ENCODE peak calls at places on chromosomes 16 and 17, in five cellular contexts. G, M, L, D and I are unnamed samples.

GRCh38 chr16:69440236-69440635 is 15.8 kb downstream of the CYB5B start:
- DNase-seq in D (no peak), M (no peak), G (no peak), L (no peak), I (no peak)

GRCh38 chr16:79369796-79370195 is 230.7 kb downstream of the MAF start:
- DNase-seq in G (no peak), M (no peak), L (no peak), D (no peak), I (no peak)

GRCh38 chr17:42062673-42063072 is 12.3 kb upstream of the C17orf113 start:
- DNase-seq in G (no peak), M (no peak), D (no peak), L (no peak), I (no peak)

GRCh38 chr17:75594499-75595283 is 7.1 kb downstream of the MYO15B start:
- DNase-seq in L (peak), M (no peak), D (no peak), G (no peak), I (no peak)

GRCh38 chr16:81462683-81463082 is 18.1 kb downstream of the CMIP start:
- DNase-seq in G (no peak), D (no peak), L (no peak), M (no peak), I (no peak)

GRCh38 chr17:57480438-57481196 is 224.3 kb downstream of the MSI2 start:
- DNase-seq in D (no peak), G (no peak), L (no peak), M (peak), I (no peak)

GRCh38 chr16:102060-102855 is 24.2 kb downstream of the MPG start:
- DNase-seq in M (no peak), D (no peak), L (no peak), G (no peak), I (no peak)

GRCh38 chr17:41773190-41773588 is 13.3 kb downstream of the JUP start:
- DNase-seq in D (no peak), L (peak), G (peak), M (peak), I (no peak)